ENCODE peak calls at places on chromosome 5, in nine cellular contexts. One of them, this sample, is unnamed.

GRCh38 chr5:128695791-128696520 is 157.9 kb upstream of the FBN2 start:
- DNase-seq in ureter: no peak
- DNase-seq in T-helper 9 cell: no peak
- DNase-seq in SK-N-DZ: no peak
- DNase-seq in AG20443: no peak
- DNase-seq in amniotic epithelial cell: peak; percentile 74
- DNase-seq in bronchial epithelial cell: peak; percentile 9
- DNase-seq in stimulated activated CD8-positive, alpha-beta memory T cell treated with anti-CD3 and anti-CD28 coated beads, Interleukin-4, amount 100 ng/mL, for 24 hours: no peak
- DNase-seq in omental fat pad: no peak
- DNase-seq in this sample: no peak

GRCh38 chr5:151082976-151083651 is 2.3 kb upstream of the TNIP1 start:
- DNase-seq in T-helper 9 cell: peak; percentile 61
- DNase-seq in stimulated activated CD8-positive, alpha-beta memory T cell treated with anti-CD3 and anti-CD28 coated beads, Interleukin-4, amount 100 ng/mL, for 24 hours: no peak
- DNase-seq in SK-N-DZ: no peak
- DNase-seq in amniotic epithelial cell: peak; percentile 27
- DNase-seq in AG20443: no peak
- DNase-seq in omental fat pad: no peak
- DNase-seq in ureter: no peak
- DNase-seq in bronchial epithelial cell: peak; percentile 95
- DNase-seq in this sample: no peak

GRCh38 chr5:139461698-139462097 is 845 bp downstream of the ECSCR start:
- DNase-seq in AG20443: peak; percentile 73
- DNase-seq in amniotic epithelial cell: peak; percentile 54
- DNase-seq in ureter: no peak
- DNase-seq in omental fat pad: no peak
- DNase-seq in SK-N-DZ: no peak
- DNase-seq in bronchial epithelial cell: peak; percentile 50
- DNase-seq in T-helper 9 cell: no peak
- DNase-seq in stimulated activated CD8-positive, alpha-beta memory T cell treated with anti-CD3 and anti-CD28 coated beads, Interleukin-4, amount 100 ng/mL, for 24 hours: no peak
- DNase-seq in this sample: no peak

GRCh38 chr5:157718529-157718928 is 12.7 kb upstream of the THG1L start:
- DNase-seq in AG20443: peak; percentile 67
- DNase-seq in omental fat pad: no peak
- DNase-seq in ureter: no peak
- DNase-seq in amniotic epithelial cell: peak; percentile 65
- DNase-seq in stimulated activated CD8-positive, alpha-beta memory T cell treated with anti-CD3 and anti-CD28 coated beads, Interleukin-4, amount 100 ng/mL, for 24 hours: no peak
- DNase-seq in bronchial epithelial cell: peak; percentile 51
- DNase-seq in T-helper 9 cell: no peak
- DNase-seq in SK-N-DZ: peak; percentile 52
- DNase-seq in this sample: no peak

GRCh38 chr5:138461343-138462125 is 3.7 kb upstream of the EGR1 start:
- DNase-seq in ureter: no peak
- DNase-seq in amniotic epithelial cell: peak; percentile 89
- DNase-seq in SK-N-DZ: peak; percentile 51
- DNase-seq in stimulated activated CD8-positive, alpha-beta memory T cell treated with anti-CD3 and anti-CD28 coated beads, Interleukin-4, amount 100 ng/mL, for 24 hours: no peak
- DNase-seq in T-helper 9 cell: no peak
- DNase-seq in AG20443: peak; percentile 79
- DNase-seq in omental fat pad: peak; percentile 38
- DNase-seq in bronchial epithelial cell: peak; percentile 91
- DNase-seq in this sample: no peak

GRCh38 chr5:42840279-42840678 is 28.6 kb upstream of the SELENOP start:
- DNase-seq in amniotic epithelial cell: peak; percentile 97
- DNase-seq in stimulated activated CD8-positive, alpha-beta memory T cell treated with anti-CD3 and anti-CD28 coated beads, Interleukin-4, amount 100 ng/mL, for 24 hours: no peak
- DNase-seq in T-helper 9 cell: no peak
- DNase-seq in ureter: peak; percentile 51
- DNase-seq in AG20443: peak; percentile 72
- DNase-seq in SK-N-DZ: no peak
- DNase-seq in omental fat pad: no peak
- DNase-seq in bronchial epithelial cell: peak; percentile 44
- DNase-seq in this sample: peak; percentile 79

GRCh38 chr5:157554180-157555030 is 21.2 kb downstream of the ADAM19 start:
- DNase-seq in AG20443: no peak
- DNase-seq in SK-N-DZ: no peak
- DNase-seq in stimulated activated CD8-positive, alpha-beta memory T cell treated with anti-CD3 and anti-CD28 coated beads, Interleukin-4, amount 100 ng/mL, for 24 hours: no peak
- DNase-seq in bronchial epithelial cell: no peak
- DNase-seq in ureter: no peak
- DNase-seq in T-helper 9 cell: no peak
- DNase-seq in amniotic epithelial cell: no peak
- DNase-seq in omental fat pad: no peak
- DNase-seq in this sample: no peak

GRCh38 chr5:171367424-171368370 is 20.0 kb upstream of the NPM1 start:
- DNase-seq in omental fat pad: no peak
- DNase-seq in bronchial epithelial cell: no peak
- DNase-seq in ureter: no peak
- DNase-seq in stimulated activated CD8-positive, alpha-beta memory T cell treated with anti-CD3 and anti-CD28 coated beads, Interleukin-4, amount 100 ng/mL, for 24 hours: no peak
- DNase-seq in SK-N-DZ: no peak
- DNase-seq in AG20443: peak; percentile 66
- DNase-seq in amniotic epithelial cell: peak; percentile 94
- DNase-seq in T-helper 9 cell: no peak
- DNase-seq in this sample: no peak

GRCh38 chr5:40518511-40518917 is 161.2 kb upstream of the PTGER4 start:
- DNase-seq in AG20443: no peak
- DNase-seq in stimulated activated CD8-positive, alpha-beta memory T cell treated with anti-CD3 and anti-CD28 coated beads, Interleukin-4, amount 100 ng/mL, for 24 hours: no peak
- DNase-seq in bronchial epithelial cell: peak; percentile 99
- DNase-seq in ureter: no peak
- DNase-seq in amniotic epithelial cell: peak; percentile 19
- DNase-seq in SK-N-DZ: no peak
- DNase-seq in omental fat pad: no peak
- DNase-seq in T-helper 9 cell: no peak
- DNase-seq in this sample: no peak

GRCh38 chr5:179167871-179168451 is 107.8 kb downstream of the ZNF354C start:
- DNase-seq in AG20443: no peak
- DNase-seq in SK-N-DZ: no peak
- DNase-seq in omental fat pad: no peak
- DNase-seq in bronchial epithelial cell: no peak
- DNase-seq in ureter: no peak
- DNase-seq in amniotic epithelial cell: no peak
- DNase-seq in T-helper 9 cell: no peak
- DNase-seq in stimulated activated CD8-positive, alpha-beta memory T cell treated with anti-CD3 and anti-CD28 coated beads, Interleukin-4, amount 100 ng/mL, for 24 hours: no peak
- DNase-seq in this sample: no peak

GRCh38 chr5:178667109-178667508 is 40.3 kb upstream of the CLK4 start:
- DNase-seq in omental fat pad: no peak
- DNase-seq in amniotic epithelial cell: peak; percentile 12
- DNase-seq in AG20443: no peak
- DNase-seq in SK-N-DZ: peak; percentile 33
- DNase-seq in T-helper 9 cell: no peak
- DNase-seq in ureter: no peak
- DNase-seq in stimulated activated CD8-positive, alpha-beta memory T cell treated with anti-CD3 and anti-CD28 coated beads, Interleukin-4, amount 100 ng/mL, for 24 hours: no peak
- DNase-seq in bronchial epithelial cell: no peak
- DNase-seq in this sample: no peak

GRCh38 chr5:40904205-40904993 is 4.9 kb upstream of the C7 start:
- DNase-seq in AG20443: peak; percentile 76
- DNase-seq in amniotic epithelial cell: peak; percentile 52
- DNase-seq in ureter: peak; percentile 79
- DNase-seq in T-helper 9 cell: no peak
- DNase-seq in stimulated activated CD8-positive, alpha-beta memory T cell treated with anti-CD3 and anti-CD28 coated beads, Interleukin-4, amount 100 ng/mL, for 24 hours: no peak
- DNase-seq in SK-N-DZ: peak; percentile 67
- DNase-seq in omental fat pad: no peak
- DNase-seq in bronchial epithelial cell: peak; percentile 55
- DNase-seq in this sample: peak; percentile 43

GRCh38 chr5:154249786-154250185 is 59.3 kb downstream of the GALNT10 start:
- DNase-seq in T-helper 9 cell: no peak
- DNase-seq in ureter: no peak
- DNase-seq in AG20443: peak; percentile 18
- DNase-seq in bronchial epithelial cell: no peak
- DNase-seq in SK-N-DZ: no peak
- DNase-seq in amniotic epithelial cell: peak; percentile 72
- DNase-seq in omental fat pad: no peak
- DNase-seq in stimulated activated CD8-positive, alpha-beta memory T cell treated with anti-CD3 and anti-CD28 coated beads, Interleukin-4, amount 100 ng/mL, for 24 hours: no peak
- DNase-seq in this sample: no peak

GRCh38 chr5:143946821-143947220 is 134.9 kb downstream of the HMHB1 start:
- DNase-seq in ureter: no peak
- DNase-seq in stimulated activated CD8-positive, alpha-beta memory T cell treated with anti-CD3 and anti-CD28 coated beads, Interleukin-4, amount 100 ng/mL, for 24 hours: no peak
- DNase-seq in omental fat pad: no peak
- DNase-seq in amniotic epithelial cell: no peak
- DNase-seq in T-helper 9 cell: no peak
- DNase-seq in SK-N-DZ: no peak
- DNase-seq in AG20443: no peak
- DNase-seq in bronchial epithelial cell: no peak
- DNase-seq in this sample: no peak

GRCh38 chr5:36078430-36078829 is 11.7 kb upstream of the UGT3A2 start:
- DNase-seq in SK-N-DZ: peak; percentile 14
- DNase-seq in omental fat pad: no peak
- DNase-seq in amniotic epithelial cell: no peak
- DNase-seq in bronchial epithelial cell: no peak
- DNase-seq in ureter: no peak
- DNase-seq in stimulated activated CD8-positive, alpha-beta memory T cell treated with anti-CD3 and anti-CD28 coated beads, Interleukin-4, amount 100 ng/mL, for 24 hours: no peak
- DNase-seq in AG20443: no peak
- DNase-seq in T-helper 9 cell: no peak
- DNase-seq in this sample: no peak

GRCh38 chr5:176652136-176652535 is 4.9 kb downstream of the TSPAN17 start:
- DNase-seq in bronchial epithelial cell: no peak
- DNase-seq in omental fat pad: no peak
- DNase-seq in ureter: no peak
- DNase-seq in AG20443: peak; percentile 43
- DNase-seq in T-helper 9 cell: no peak
- DNase-seq in amniotic epithelial cell: no peak
- DNase-seq in stimulated activated CD8-positive, alpha-beta memory T cell treated with anti-CD3 and anti-CD28 coated beads, Interleukin-4, amount 100 ng/mL, for 24 hours: no peak
- DNase-seq in SK-N-DZ: no peak
- DNase-seq in this sample: no peak

GRCh38 chr5:78574731-78575161 is 73.8 kb downstream of the LHFPL2 start:
- DNase-seq in omental fat pad: no peak
- DNase-seq in T-helper 9 cell: no peak
- DNase-seq in bronchial epithelial cell: peak; percentile 72
- DNase-seq in SK-N-DZ: no peak
- DNase-seq in AG20443: no peak
- DNase-seq in stimulated activated CD8-positive, alpha-beta memory T cell treated with anti-CD3 and anti-CD28 coated beads, Interleukin-4, amount 100 ng/mL, for 24 hours: no peak
- DNase-seq in ureter: no peak
- DNase-seq in amniotic epithelial cell: no peak
- DNase-seq in this sample: no peak

GRCh38 chr5:1473746-1474145 is 28.5 kb upstream of the SLC6A3 start:
- DNase-seq in T-helper 9 cell: no peak
- DNase-seq in omental fat pad: no peak
- DNase-seq in amniotic epithelial cell: no peak
- DNase-seq in bronchial epithelial cell: no peak
- DNase-seq in AG20443: no peak
- DNase-seq in stimulated activated CD8-positive, alpha-beta memory T cell treated with anti-CD3 and anti-CD28 coated beads, Interleukin-4, amount 100 ng/mL, for 24 hours: no peak
- DNase-seq in ureter: no peak
- DNase-seq in SK-N-DZ: no peak
- DNase-seq in this sample: no peak

GRCh38 chr5:180327166-180327565 is 26.0 kb downstream of the GFPT2 start:
- DNase-seq in omental fat pad: no peak
- DNase-seq in stimulated activated CD8-positive, alpha-beta memory T cell treated with anti-CD3 and anti-CD28 coated beads, Interleukin-4, amount 100 ng/mL, for 24 hours: no peak
- DNase-seq in AG20443: no peak
- DNase-seq in bronchial epithelial cell: no peak
- DNase-seq in T-helper 9 cell: no peak
- DNase-seq in SK-N-DZ: no peak
- DNase-seq in ureter: no peak
- DNase-seq in amniotic epithelial cell: no peak
- DNase-seq in this sample: no peak

GRCh38 chr5:53333160-53333559 is 147.3 kb upstream of the FST start:
- DNase-seq in AG20443: peak; percentile 50
- DNase-seq in omental fat pad: no peak
- DNase-seq in stimulated activated CD8-positive, alpha-beta memory T cell treated with anti-CD3 and anti-CD28 coated beads, Interleukin-4, amount 100 ng/mL, for 24 hours: no peak
- DNase-seq in bronchial epithelial cell: peak; percentile 99
- DNase-seq in amniotic epithelial cell: no peak
- DNase-seq in SK-N-DZ: no peak
- DNase-seq in ureter: no peak
- DNase-seq in T-helper 9 cell: no peak
- DNase-seq in this sample: no peak

This sample was measured in lower leg skin.